ENCODE peak calls at places on chromosomes 11 and 22, in four cellular contexts. T is transverse colon; U is CD4-positive, alpha-beta memory T cell; L is tibial artery. F is an unnamed sample.

GRCh38 chr11:103872748-103873147 is 163.7 kb upstream of the DDI1 start:
- DNase-seq in T (no peak), U (no peak), L (no peak), F (no peak)

GRCh38 chr11:16853859-16854258 is 115.4 kb downstream of the C11orf58 start:
- DNase-seq in U (no peak), T (no peak), L (no peak), F (no peak)

GRCh38 chr22:44571566-44572413 is 73.8 kb upstream of the RTL6 start:
- DNase-seq in T (no peak), U (no peak), L (peak; percentile 44), F (no peak)

GRCh38 chr11:17991799-17992433 is 20.9 kb downstream of the SERGEF start:
- DNase-seq in T (peak; percentile 30), L (no peak), U (peak; percentile 44), F (peak; percentile 40)

GRCh38 chr11:123419720-123420466 is 10.2 kb upstream of the GRAMD1B start:
- DNase-seq in T (peak; percentile 15), L (no peak), U (no peak), F (peak; percentile 22)

GRCh38 chr11:70240337-70240736 is 30.2 kb upstream of the PPFIA1 start:
- DNase-seq in L (no peak), U (no peak), T (no peak), F (no peak)

GRCh38 chr11:85772700-85773099 is 38.2 kb downstream of the SYTL2 start:
- DNase-seq in U (no peak), T (no peak), L (no peak), F (no peak)

GRCh38 chr11:128621491-128622136 is 34.3 kb upstream of the ETS1 start:
- DNase-seq in U (no peak), T (no peak), L (no peak), F (no peak)

GRCh38 chr22:29717789-29718188 is 2.0 kb upstream of the CABP7 start:
- DNase-seq in L (no peak), T (no peak), U (no peak), F (no peak)

GRCh38 chr22:36541831-36542391 is 12.9 kb upstream of the EIF3D start:
- DNase-seq in T (no peak), L (no peak), U (no peak), F (no peak)

GRCh38 chr11:68838572-68838964 is 3.1 kb downstream of the CPT1A start:
- DNase-seq in L (peak; percentile 81), U (no peak), T (no peak), F (no peak)

GRCh38 chr11:130213979-130214281 is 54.3 kb downstream of the ST14 start:
- DNase-seq in L (no peak), T (no peak), U (no peak), F (no peak)

GRCh38 chr11:75302346-75302745 is 49.1 kb downstream of the ARRB1 start:
- DNase-seq in T (no peak), U (no peak), L (no peak), F (no peak)

GRCh38 chr11:126080206-126080941 is 17.7 kb upstream of the CDON start:
- DNase-seq in L (no peak), U (no peak), T (no peak), F (no peak)
- H3K27ac ChIP-seq in L (no peak overlapping the region), U (no peak overlapping the region), T (peak overlapping the region; percentile 28), F (no peak overlapping the region)

GRCh38 chr11:19805346-19805745 is 92.7 kb downstream of the NAV2 start:
- DNase-seq in T (no peak), L (no peak), U (no peak), F (no peak)

GRCh38 chr11:19803506-19803998 is 90.9 kb downstream of the NAV2 start:
- DNase-seq in U (no peak), L (no peak), T (peak; percentile 69), F (peak; percentile 87)

GRCh38 chr11:19800714-19801519 is 88.3 kb downstream of the NAV2 start:
- DNase-seq in L (no peak), U (no peak), T (no peak), F (no peak)

GRCh38 chr11:19800162-19800561 is 87.5 kb downstream of the NAV2 start:
- DNase-seq in U (no peak), L (no peak), T (no peak), F (no peak)

DNA sequence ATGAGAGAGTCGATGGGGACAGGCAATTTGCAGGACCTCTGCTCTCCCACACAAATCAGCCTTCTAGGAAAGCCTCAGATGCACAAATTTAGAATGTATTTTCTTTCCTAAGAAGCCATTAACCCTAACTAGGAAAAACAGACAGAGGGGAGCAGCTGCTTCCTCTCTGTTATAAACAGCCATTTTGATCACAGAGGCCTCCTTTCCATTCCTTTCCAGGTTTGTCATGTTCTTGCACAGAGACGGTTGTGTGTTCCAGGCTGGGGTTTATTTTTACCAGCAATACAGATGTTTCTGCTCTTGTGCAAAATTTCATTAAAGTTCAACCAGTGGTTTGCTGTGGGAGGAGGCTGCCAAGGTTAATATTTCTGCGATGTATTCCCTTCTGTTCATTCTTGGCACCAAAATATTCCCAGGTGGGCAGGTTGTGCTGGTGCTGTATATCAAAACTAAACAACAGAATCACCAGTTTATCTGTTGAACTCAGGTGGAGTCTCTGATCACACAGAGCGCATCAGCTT is 90.2 kb downstream of the NAV2 start:
- DNase-seq in U (no peak), T (no peak), L (no peak), F (no peak)
- H3K4me1 ChIP-seq in U (no peaks in the 10 kb centered on the region), T (peaks cover 29% of the 10 kb centered on the region), L (no peaks in the 10 kb centered on the region), F (peaks cover 12% of the 10 kb centered on the region)

DNA sequence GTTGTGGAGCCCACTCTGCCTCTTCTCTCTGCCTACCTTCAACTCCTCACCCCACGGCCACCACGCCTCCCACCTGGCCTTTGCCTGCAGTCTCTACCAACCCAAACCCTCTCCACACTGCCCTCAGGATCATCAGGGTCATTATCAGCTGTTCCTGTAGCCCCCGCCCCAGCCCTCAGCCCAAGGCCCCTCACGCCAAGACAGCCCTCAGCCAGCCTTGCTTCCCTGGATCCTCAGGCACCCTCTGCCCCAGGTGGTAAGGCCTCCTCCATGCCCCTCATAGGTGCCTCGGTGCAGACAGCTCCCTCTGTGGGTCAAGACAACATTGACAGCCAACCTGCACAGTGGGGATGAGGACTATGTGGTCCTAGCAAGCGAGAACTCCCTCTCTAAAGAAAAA is 1.7 kb downstream of the SBF1 start:
- DNase-seq in L (no peak), U (peak; percentile 52), T (peak; percentile 41), F (peak; percentile 46)
- H3K4me3 ChIP-seq in L (peak overlapping the region; percentile 93), U (peak overlapping the region; percentile 79), T (no peak overlapping the region), F (peak overlapping the region; percentile 93)

GRCh38 chr22:43427296-43428004 is 15.6 kb downstream of the MPPED1 start:
- DNase-seq in L (no peak), U (no peak), T (no peak), F (no peak)
- H3K27ac ChIP-seq in L (no peak overlapping the region), U (no peak overlapping the region), T (no peak overlapping the region), F (no peak overlapping the region)

F was measured in colonic mucosa.